ENCODE peak calls at places on chromosomes 6 and 20, in nine cellular contexts. Y is suprapubic skin; X is right lobe of liver; T is left lung; N is CD8-positive, alpha-beta T cell; V is PC-3; R is ovary; B is PC-9; M is GM12878. A is an unnamed sample.

GRCh38 chr6:135972586-135972985 is 121.1 kb downstream of the PDE7B start:
- DNase-seq in T (no peak), X (no peak), R (no peak), N (no peak), B (no peak), V (no peak), M (no peak), Y (no peak), A (no peak)

GRCh38 chr6:160134779-160135547 is 13.3 kb downstream of the SLC22A1 start:
- DNase-seq in R (no peak), N (no peak), X (no peak), B (no peak), M (no peak), V (no peak), Y (no peak), T (no peak), A (no peak)

GRCh38 chr6:128696651-128697391 is 176.4 kb upstream of the PTPRK start:
- DNase-seq in N (no peak), M (no peak), T (no peak), Y (no peak), R (no peak), X (no peak), V (peak; percentile 87), B (peak; percentile 5), A (no peak)

GRCh38 chr6:155245193-155245592 is 18.6 kb upstream of the CLDN20 start:
- DNase-seq in V (no peak), N (no peak), Y (no peak), M (no peak), T (no peak), R (no peak), X (no peak), B (no peak), A (no peak)

GRCh38 chr6:13371421-13372072 is 43.2 kb upstream of the TBC1D7 start:
- DNase-seq in R (no peak), X (no peak), Y (no peak), B (no peak), V (no peak), M (no peak), T (no peak), N (no peak), A (no peak)

GRCh38 chr20:33684533-33685327 is 1.5 kb downstream of the E2F1 start:
- DNase-seq in Y (no peak), X (no peak), V (no peak), B (peak; percentile 41), T (no peak), N (no peak), M (no peak), R (no peak), A (no peak)

GRCh38 chr6:28544211-28544610 is 18.5 kb downstream of the GPX5 start:
- DNase-seq in N (no peak), Y (no peak), X (no peak), T (no peak), B (no peak), M (no peak), R (no peak), V (no peak), A (no peak)

GRCh38 chr6:44407951-44408670 is 20.6 kb downstream of the CDC5L start:
- DNase-seq in N (no peak), M (no peak), X (no peak), R (no peak), Y (no peak), T (no peak), B (no peak), V (no peak), A (no peak)

GRCh38 chr6:17361013-17361412 is 32.4 kb upstream of the CAP2 start:
- DNase-seq in B (no peak), X (no peak), M (no peak), R (no peak), N (no peak), V (peak; percentile 48), Y (no peak), T (no peak), A (no peak)

GRCh38 chr6:127481628-127482027 is 22.4 kb upstream of the KIAA0408 start:
- DNase-seq in X (no peak), Y (no peak), V (peak; percentile 68), N (no peak), M (no peak), B (peak; percentile 39), T (no peak), R (no peak), A (no peak)

GRCh38 chr6:18425218-18425617 is 38.1 kb downstream of the RNF144B start:
- DNase-seq in Y (no peak), V (peak; percentile 58), R (no peak), N (no peak), T (no peak), X (no peak), B (peak; percentile 72), M (no peak), A (no peak)

GRCh38 chr6:18424201-18424600 is 37.1 kb downstream of the RNF144B start:
- DNase-seq in Y (no peak), B (no peak), T (no peak), R (no peak), V (no peak), M (no peak), X (no peak), N (no peak), A (no peak)

GRCh38 chr6:18423426-18423825 is 36.3 kb downstream of the RNF144B start:
- DNase-seq in V (peak; percentile 43), N (no peak), X (no peak), R (no peak), Y (no peak), M (no peak), B (no peak), T (no peak), A (no peak)

GRCh38 chr6:18416341-18416679 is 29.2 kb downstream of the RNF144B start:
- DNase-seq in N (no peak), M (no peak), X (no peak), T (no peak), Y (no peak), R (no peak), B (no peak), V (no peak), A (no peak)

DNA sequence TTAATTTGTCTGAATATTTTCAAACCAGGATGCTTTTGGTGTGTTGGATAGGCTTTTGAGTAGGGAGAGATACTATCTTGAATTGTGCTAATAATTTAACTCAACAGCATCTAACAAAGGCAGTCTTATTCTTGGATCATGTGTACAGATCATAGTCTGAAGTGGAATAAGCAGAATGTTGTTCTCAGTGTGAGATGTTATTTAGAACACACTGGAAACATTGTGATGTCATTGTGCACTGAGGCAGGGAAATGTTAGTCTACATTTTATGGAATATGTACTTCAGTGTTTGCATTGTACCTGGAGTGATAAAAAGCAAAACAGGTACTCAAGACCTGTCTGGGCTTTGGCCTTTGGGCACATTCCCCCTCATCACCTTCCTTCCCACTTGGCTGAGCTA is 35.0 kb downstream of the RNF144B start:
- DNase-seq in N (no peak), M (no peak), V (no peak), Y (no peak), X (no peak), R (no peak), B (no peak), T (no peak), A (no peak)
- TF ChIP-seq CTCF in N (no peak), M (no peak), V (no peak), Y (no peak), X (no peak), R (no peak), B (no peak), T (no peak), A (no peak)

DNA sequence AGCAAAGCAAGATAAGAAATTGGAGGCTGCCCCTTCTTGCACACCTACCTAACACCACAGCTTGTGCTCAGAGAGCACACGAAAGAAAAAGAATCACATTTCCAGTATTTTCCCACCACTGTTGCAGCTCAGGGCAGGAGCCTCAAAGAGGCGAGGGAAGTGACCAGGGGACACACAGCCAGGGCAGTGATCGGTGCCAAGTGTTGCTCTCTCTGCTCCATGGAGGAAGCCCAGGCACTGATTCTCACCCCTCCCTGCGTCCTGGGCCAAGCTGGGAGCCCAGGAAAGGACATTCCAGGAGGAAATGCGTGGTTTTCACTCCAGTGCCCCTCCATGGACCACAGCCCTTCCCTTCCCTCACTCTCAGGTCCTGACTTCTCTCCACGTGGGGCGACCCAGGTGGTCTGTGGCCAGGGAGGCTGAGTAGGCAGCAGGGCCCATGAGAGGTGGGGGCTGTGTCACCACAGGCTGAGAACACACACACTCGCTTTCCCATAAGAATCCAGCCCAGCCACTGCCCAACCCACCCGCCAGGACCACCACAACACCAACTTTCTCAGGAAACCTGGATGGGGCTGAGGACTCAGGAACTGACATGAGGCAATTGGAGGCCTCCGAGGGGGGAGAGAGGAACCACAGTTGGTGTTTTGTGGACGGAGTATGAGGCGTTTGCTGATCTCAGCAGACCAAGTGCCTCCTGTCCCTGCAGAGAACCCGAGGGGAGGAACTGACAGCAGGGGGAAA is 81.7 kb upstream of the MAFB start:
- DNase-seq in V (no peak), M (no peak), R (no peak), Y (no peak), X (no peak), T (peak; percentile 65), B (no peak), N (no peak), A (no peak)
- H3K27me3 ChIP-seq in V (peaks cover 37% of the 10 kb centered on the region), M (no peaks in the 10 kb centered on the region), R (no peaks in the 10 kb centered on the region), Y (no peaks in the 10 kb centered on the region), X (no peaks in the 10 kb centered on the region), T (peaks cover 8% of the 10 kb centered on the region), B (peaks cover 66% of the 10 kb centered on the region), N (no peaks in the 10 kb centered on the region), A (no peaks in the 10 kb centered on the region)

DNA sequence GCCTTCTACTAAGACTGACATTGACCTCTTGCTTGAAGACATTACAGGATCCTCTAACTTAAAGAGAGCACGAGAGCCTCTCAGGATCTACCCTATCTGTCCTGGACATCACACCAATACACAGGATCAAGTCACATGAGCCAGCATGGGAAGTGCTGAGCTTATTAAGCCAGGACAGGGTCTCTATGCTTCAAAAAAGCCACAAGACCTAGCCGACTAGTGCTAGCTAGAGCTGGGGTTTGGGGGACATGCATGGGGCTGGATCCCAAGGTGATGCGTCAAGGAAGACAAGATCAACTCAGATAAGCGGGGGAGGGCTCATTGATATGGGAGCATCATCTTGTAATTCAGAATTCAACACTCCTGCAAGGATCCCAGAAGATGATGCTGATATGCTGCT is 167.2 kb upstream of the TAB2 start:
- DNase-seq in N (no peak), R (no peak), Y (no peak), B (no peak), V (no peak), M (no peak), X (no peak), T (no peak), A (no peak)
- H3K4me1 ChIP-seq in N (peaks cover 40% of the 10 kb centered on the region), R (no peaks in the 10 kb centered on the region), Y (no peaks in the 10 kb centered on the region), B (no peaks in the 10 kb centered on the region), V (no peaks in the 10 kb centered on the region), M (peaks cover 4% of the 10 kb centered on the region), X (no peaks in the 10 kb centered on the region), T (no peaks in the 10 kb centered on the region), A (no peaks in the 10 kb centered on the region)

DNA sequence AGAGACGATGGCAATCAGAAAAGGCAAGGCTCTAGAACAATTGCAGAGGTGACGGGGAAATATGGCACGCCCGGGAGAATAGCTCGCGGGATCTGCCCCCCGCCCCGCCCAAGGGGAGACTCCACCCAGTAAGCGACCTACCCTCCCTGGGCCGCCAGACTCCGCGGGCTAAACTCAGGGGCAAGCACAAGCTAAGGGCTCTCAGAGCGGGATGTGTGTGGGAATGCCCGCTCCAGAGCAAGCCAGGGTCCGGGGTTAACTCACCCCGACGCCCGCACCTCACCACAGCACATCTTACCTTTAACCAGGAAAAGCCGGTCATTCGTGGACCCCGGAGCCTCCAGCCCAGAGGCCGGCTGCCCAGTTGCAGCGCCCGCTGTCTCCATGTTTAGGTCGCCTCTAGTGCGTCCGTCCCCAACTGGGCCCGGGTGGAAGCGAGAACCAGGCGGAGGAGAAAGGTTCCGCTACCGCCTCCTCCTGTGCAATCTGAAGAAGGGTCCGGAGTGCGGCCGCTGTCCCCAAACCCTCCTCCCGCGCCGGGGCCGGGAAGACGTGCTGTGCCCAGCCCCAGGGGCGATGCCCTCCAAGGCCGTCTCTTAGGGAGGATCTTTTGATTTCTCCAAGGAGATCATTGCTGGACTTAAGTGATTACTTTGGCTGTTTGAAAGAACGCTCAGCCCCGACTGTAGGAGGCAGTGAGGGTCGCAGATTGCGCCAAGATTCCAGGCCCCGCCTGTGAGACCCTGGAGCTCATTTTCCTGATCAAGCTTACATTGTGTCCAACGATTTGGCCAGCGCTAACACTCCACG is at the start of gene TMEM242:
- DNase-seq in N (peak; percentile 84), R (peak; percentile 94), B (peak; percentile 90), T (peak; percentile 96), V (peak; percentile 91), X (peak; percentile 93), Y (peak; percentile 95), M (peak; percentile 74), A (peak; percentile 93)
- TF ChIP-seq CTCF in N (peak; percentile 24), R (peak; percentile 47), B (peak; percentile 51), T (no peak), V (no peak), X (peak; percentile 25), Y (no peak), M (no peak), A (peak; percentile 15)

A was measured in lower lobe of right lung.